ENCODE peak calls at places on chromosome 9, in six cellular contexts. V, C, O, Q, J and M are unnamed samples.

GRCh38 chr9:99831857-99832557 is 10.3 kb downstream of the NR4A3 start:
- DNase-seq in C (no peak), O (no peak), V (no peak), J (no peak), Q (no peak), M (no peak)

GRCh38 chr9:105950894-105951293 is 256.6 kb downstream of the TMEM38B start:
- DNase-seq in C (no peak), J (no peak), Q (no peak), V (no peak), O (no peak), M (no peak)

GRCh38 chr9:103757062-103757461 is 337.0 kb upstream of the SMC2 start:
- DNase-seq in Q (no peak), V (peak), J (no peak), C (no peak), O (no peak), M (no peak)

GRCh38 chr9:129812385-129812784 is 9.4 kb downstream of the TOR1B start:
- DNase-seq in Q (no peak), J (no peak), O (no peak), C (no peak), V (no peak), M (no peak)

GRCh38 chr9:110986529-110986928 is 51.7 kb downstream of the LPAR1 start:
- DNase-seq in J (no peak), C (no peak), V (no peak), O (no peak), Q (no peak), M (no peak)

GRCh38 chr9:107246259-107247254 is 36.5 kb upstream of the RAD23B start:
- DNase-seq in Q (no peak), J (no peak), C (no peak), O (no peak), V (no peak), M (peak)

GRCh38 chr9:109277451-109277850 is 43.4 kb downstream of the EPB41L4B start:
- DNase-seq in V (no peak), Q (no peak), J (no peak), C (no peak), O (no peak), M (no peak)

GRCh38 chr9:116152390-116152789 is 1.2 kb upstream of the PAPPA start:
- DNase-seq in J (peak), V (no peak), Q (peak), C (peak), O (no peak), M (peak)

GRCh38 chr9:128206484-128206883 is 3.3 kb downstream of the DNM1 start:
- DNase-seq in O (no peak), V (no peak), J (no peak), C (no peak), Q (no peak), M (no peak)

GRCh38 chr9:28600226-28600625 is 1026.9 kb upstream of the C9orf72 start:
- DNase-seq in J (no peak), O (no peak), Q (no peak), C (no peak), V (no peak), M (no peak)

GRCh38 chr9:126613656-126614055 is at the start of gene LMX1B:
- DNase-seq in Q (no peak), O (no peak), C (peak), J (peak), V (no peak), M (no peak)

GRCh38 chr9:128833696-128834095 is 4.1 kb upstream of the SPOUT1 start:
- DNase-seq in J (no peak), C (no peak), V (no peak), O (peak), Q (no peak), M (no peak)

GRCh38 chr9:94839398-94839797 is 112.9 kb downstream of the AOPEP start:
- DNase-seq in C (no peak), J (no peak), Q (no peak), V (no peak), O (no peak), M (no peak)

GRCh38 chr9:17609312-17610005 is 30.6 kb downstream of the SH3GL2 start:
- DNase-seq in J (no peak), V (no peak), C (no peak), Q (no peak), O (no peak), M (no peak)

GRCh38 chr9:121837113-121838010 is 185.9 kb downstream of the DAB2IP start:
- DNase-seq in J (peak), V (no peak), O (no peak), Q (peak), C (no peak), M (no peak)

GRCh38 chr9:108209132-108209700 is 646.6 kb downstream of the ACTL7B start:
- DNase-seq in C (no peak), O (no peak), Q (no peak), V (no peak), J (no peak), M (no peak)

GRCh38 chr9:127930298-127931091 is at the start of gene PIP5KL1:
- DNase-seq in J (peak), Q (peak), V (peak), O (peak), C (peak), M (peak)

GRCh38 chr9:124110307-124110915 is 98.8 kb downstream of the LHX2 start:
- DNase-seq in Q (peak), O (no peak), C (no peak), J (peak), V (peak), M (peak)

GRCh38 chr9:22817181-22817580 is 370.6 kb downstream of the DMRTA1 start:
- DNase-seq in Q (peak), V (no peak), C (no peak), O (no peak), J (no peak), M (no peak)

GRCh38 chr9:16312962-16313546 is 557.4 kb downstream of the BNC2 start:
- DNase-seq in C (no peak), Q (no peak), V (no peak), J (no peak), O (no peak), M (no peak)

GRCh38 chr9:29144476-29144875 is 1571.2 kb upstream of the C9orf72 start:
- DNase-seq in J (no peak), C (no peak), Q (no peak), V (no peak), O (no peak), M (no peak)

GRCh38 chr9:126429190-126429589 is 102.6 kb downstream of the MVB12B start:
- DNase-seq in V (no peak), Q (no peak), J (no peak), O (no peak), C (no peak), M (no peak)

GRCh38 chr9:96025995-96026572 is 150.6 kb downstream of the ERCC6L2 start:
- DNase-seq in C (peak), J (no peak), V (peak), Q (no peak), O (peak), M (no peak)

GRCh38 chr9:96020822-96021615 is 145.5 kb downstream of the ERCC6L2 start:
- DNase-seq in V (peak), J (no peak), O (peak), Q (peak), C (peak), M (no peak)

GRCh38 chr9:96020300-96020821 is 144.9 kb downstream of the ERCC6L2 start:
- DNase-seq in C (no peak), J (no peak), V (no peak), Q (no peak), O (no peak), M (no peak)

GRCh38 chr9:96021616-96022444 is 146.3 kb downstream of the ERCC6L2 start:
- DNase-seq in V (peak), J (no peak), O (peak), C (peak), Q (peak), M (no peak)

GRCh38 chr9:96022445-96023031 is 147.0 kb downstream of the ERCC6L2 start:
- DNase-seq in O (peak), C (peak), J (no peak), V (peak), Q (no peak), M (no peak)
- H3K9ac ChIP-seq in O (no peak), C (no peak), J (no peak), V (no peak), Q (no peak), M (no peak)

GRCh38 chr9:35791321-35791921 is at the start of gene NPR2:
- DNase-seq in C (peak), O (peak), V (no peak), J (peak), Q (peak), M (no peak)

GRCh38 chr9:35789541-35789940 is 1.9 kb upstream of the NPR2 start:
- DNase-seq in J (no peak), Q (no peak), O (no peak), C (no peak), V (no peak), M (peak)

GRCh38 chr9:35792044-35792813 is 838 bp downstream of the NPR2 start:
- DNase-seq in C (no peak), V (no peak), Q (no peak), O (no peak), J (no peak), M (no peak)

GRCh38 chr9:35790025-35790384 is 1.4 kb upstream of the NPR2 start:
- DNase-seq in C (no peak), J (no peak), Q (no peak), O (no peak), V (no peak), M (no peak)

GRCh38 chr9:35790385-35791291 is 753 bp upstream of the NPR2 start:
- DNase-seq in C (peak), J (peak), V (peak), Q (peak), O (peak), M (peak)
- H3K9ac ChIP-seq in C (no peak), J (no peak), V (peak), Q (peak), O (peak), M (no peak)

GRCh38 chr9:137026828-137027227 is 1.2 kb downstream of the ABCA2 start:
- DNase-seq in V (no peak), O (no peak), J (no peak), Q (no peak), C (no peak), M (no peak)
- H3K9ac ChIP-seq in V (no peak), O (no peak), J (no peak), Q (peak), C (no peak), M (no peak)

DNA sequence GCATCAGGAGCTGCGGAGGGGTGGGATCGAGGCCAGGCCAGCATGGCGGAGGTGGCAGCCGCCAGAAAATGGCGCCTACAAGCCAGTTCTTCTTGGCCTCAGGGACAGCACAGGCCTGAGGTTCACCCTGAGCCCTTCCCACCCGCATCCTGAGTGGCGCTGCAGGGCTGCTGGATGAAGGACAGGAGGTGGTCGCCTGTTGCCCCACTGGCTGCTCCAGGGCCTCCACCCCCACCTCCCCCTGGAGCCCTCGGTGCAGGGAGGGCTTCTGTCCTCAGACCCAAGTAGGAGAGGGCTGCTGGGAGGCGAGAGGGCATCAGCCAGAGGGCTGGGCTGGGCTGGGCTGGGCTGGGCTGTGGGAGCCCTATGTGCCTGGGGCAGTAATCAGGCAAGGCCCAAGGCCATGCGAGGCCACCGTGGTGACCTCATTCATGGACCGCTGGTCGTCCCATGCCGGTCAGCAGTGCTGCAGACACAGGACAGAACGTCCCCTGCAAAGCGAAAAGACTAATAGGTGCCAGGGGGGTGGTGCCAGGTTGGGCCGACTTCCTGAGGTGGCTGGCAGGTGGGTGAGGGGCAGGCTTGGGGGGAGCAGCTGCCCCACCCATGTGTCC is 13.8 kb downstream of the GPSM1 start:
- DNase-seq in V (no peak), Q (no peak), C (no peak), O (no peak), J (no peak), M (no peak)
- H3K9ac ChIP-seq in V (peak), Q (no peak), C (no peak), O (no peak), J (no peak), M (peak)

GRCh38 chr9:135992486-135993408 is 31.6 kb upstream of the UBAC1 start:
- DNase-seq in V (peak), O (peak), Q (peak), C (peak), J (peak), M (peak)

GRCh38 chr9:135993840-135994776 is 32.9 kb upstream of the UBAC1 start:
- DNase-seq in O (no peak), J (no peak), C (peak), Q (no peak), V (no peak), M (no peak)

GRCh38 chr9:135995816-135996215 is 34.6 kb upstream of the UBAC1 start:
- DNase-seq in V (no peak), Q (no peak), O (no peak), J (no peak), C (no peak), M (no peak)

GRCh38 chr9:135991771-135992170 is 30.6 kb upstream of the UBAC1 start:
- DNase-seq in J (no peak), Q (no peak), O (no peak), V (no peak), C (no peak), M (no peak)

GRCh38 chr9:135993409-135993742 is 32.2 kb upstream of the UBAC1 start:
- DNase-seq in Q (no peak), C (no peak), J (no peak), V (no peak), O (no peak), M (no peak)
- H3K9ac ChIP-seq in Q (peak), C (peak), J (peak), V (peak), O (no peak), M (no peak)

GRCh38 chr9:77399964-77400363 is 222.6 kb downstream of the VPS13A start:
- DNase-seq in V (no peak), J (no peak), O (no peak), C (no peak), Q (no peak), M (no peak)

GRCh38 chr9:77403244-77403643 is 225.9 kb downstream of the VPS13A start:
- DNase-seq in O (no peak), J (no peak), V (no peak), C (no peak), Q (peak), M (no peak)

DNA sequence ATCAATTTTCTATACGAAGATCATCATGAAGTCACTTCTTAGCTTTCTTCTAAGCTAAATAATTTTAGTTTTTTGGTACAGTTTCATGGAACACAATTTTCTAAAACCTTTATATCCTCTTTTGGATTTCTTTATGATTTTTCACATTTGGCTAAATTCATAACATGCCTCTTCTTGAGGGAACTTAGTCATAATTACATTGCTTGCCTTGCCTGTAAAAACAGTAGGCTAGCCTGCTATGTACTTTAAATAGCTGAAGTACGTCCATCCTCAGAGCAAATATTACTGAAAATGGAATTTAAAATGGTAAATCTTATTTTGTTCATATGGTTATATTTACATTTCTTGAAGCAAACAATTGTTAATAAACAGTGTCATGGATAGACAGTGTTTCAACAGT is 225.0 kb downstream of the VPS13A start:
- DNase-seq in V (no peak), Q (peak), O (no peak), C (no peak), J (peak), M (no peak)
- H3K9ac ChIP-seq in V (no peak), Q (no peak), O (no peak), C (no peak), J (no peak), M (no peak)

GRCh38 chr9:37035472-37036236 is 1.6 kb upstream of the PAX5 start:
- DNase-seq in O (no peak), J (peak), C (peak), V (no peak), Q (no peak), M (peak)

GRCh38 chr9:37036237-37037136 is 2.4 kb upstream of the PAX5 start:
- DNase-seq in C (peak), O (peak), J (peak), V (no peak), Q (peak), M (peak)

GRCh38 chr9:37039065-37039464 is 5.0 kb upstream of the PAX5 start:
- DNase-seq in C (no peak), J (no peak), O (no peak), Q (no peak), V (no peak), M (no peak)

GRCh38 chr9:37037744-37038640 is 3.9 kb upstream of the PAX5 start:
- DNase-seq in C (peak), Q (no peak), V (no peak), J (no peak), O (no peak), M (no peak)

DNA sequence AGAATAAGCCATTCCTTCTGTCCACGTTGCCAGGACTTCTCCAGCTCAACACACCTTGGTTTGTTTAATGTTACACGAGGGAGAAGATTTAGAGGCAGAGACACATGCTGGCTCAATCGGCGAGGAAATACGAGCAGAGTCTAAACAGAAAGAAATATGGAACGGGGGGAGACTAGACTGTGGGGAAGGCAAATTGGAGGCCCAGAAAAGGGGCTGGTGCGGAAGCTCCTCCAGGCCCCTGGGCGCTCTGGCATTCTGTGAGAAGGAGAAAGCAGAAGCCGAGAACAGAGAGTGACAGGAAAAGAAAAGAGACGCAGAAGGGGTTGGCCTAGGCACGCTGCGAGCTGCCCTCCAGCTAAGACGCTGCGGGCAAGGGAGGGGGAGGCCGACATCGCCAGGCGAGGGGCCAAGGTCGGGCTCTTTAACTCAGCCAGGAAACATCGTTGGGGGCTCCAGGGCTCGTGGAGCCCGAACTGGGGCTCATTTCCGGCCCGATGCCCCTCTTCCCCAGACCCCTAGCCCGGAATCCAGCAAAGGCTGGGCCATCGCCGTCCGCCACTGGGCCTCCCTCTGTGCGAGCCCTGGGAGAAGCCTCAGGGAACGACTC is 3.2 kb upstream of the PAX5 start:
- DNase-seq in C (no peak), J (peak), V (no peak), Q (no peak), O (no peak), M (peak)
- H3K9ac ChIP-seq in C (no peak), J (no peak), V (no peak), Q (peak), O (no peak), M (peak)

DNA sequence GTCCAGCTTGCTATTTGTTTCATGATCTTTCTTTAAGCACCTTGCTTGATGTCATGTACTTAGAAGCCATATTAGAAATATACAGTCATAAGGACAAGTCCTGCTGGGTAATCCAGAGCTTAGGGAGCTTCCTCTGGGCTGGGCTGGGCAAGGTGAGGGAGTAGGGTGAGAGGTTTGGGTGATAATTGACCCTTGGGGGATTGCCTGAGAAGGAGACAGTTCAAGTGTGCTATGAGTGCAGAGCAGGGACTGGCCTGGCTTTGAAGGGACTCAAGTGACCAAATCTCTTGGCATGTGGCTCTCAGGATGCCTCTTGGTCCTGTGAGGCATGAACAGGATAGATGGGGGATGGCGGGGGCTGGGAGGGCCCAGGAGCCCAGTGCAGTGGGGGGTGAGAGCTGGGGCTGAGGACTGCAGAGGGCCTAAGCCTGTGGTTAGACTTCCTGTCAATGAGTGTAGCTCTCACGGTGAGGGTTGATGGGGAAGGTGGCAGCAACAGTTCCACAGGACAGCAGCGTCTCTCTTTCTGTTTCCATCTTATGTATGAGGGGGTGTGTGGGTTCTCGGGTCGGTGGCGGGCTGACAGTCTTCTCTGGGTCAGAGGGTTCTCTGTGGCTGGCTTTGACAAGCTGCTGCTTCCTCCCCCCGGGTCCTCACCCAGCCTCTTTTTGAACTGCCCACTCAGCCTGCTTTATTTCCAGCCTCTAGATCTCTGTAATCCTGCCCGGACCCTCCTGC is 53.5 kb downstream of the RGS3 start:
- DNase-seq in J (no peak), Q (no peak), O (peak), V (no peak), C (no peak), M (no peak)
- H3K9ac ChIP-seq in J (no peak), Q (no peak), O (no peak), V (peak), C (no peak), M (no peak)